ENCODE peak calls at places on chromosomes 6 and 20, in five cellular contexts. V is GM23338, P is heart left ventricle, Z is HCT116, U is testis. L is an unnamed sample.

GRCh38 chr20:35629432-35630145 is 14.0 kb downstream of the SPAG4 start:
- DNase-seq in V (no peak), P (no peak), Z (no peak), U (no peak), L (no peak)

GRCh38 chr6:144232434-144233223 is 52.5 kb upstream of the UTRN start:
- DNase-seq in V (no peak), P (no peak), Z (no peak), U (no peak), L (no peak)

GRCh38 chr6:137193256-137194070 is 20.0 kb upstream of the IL22RA2 start:
- DNase-seq in V (no peak), P (no peak), Z (no peak), U (no peak), L (no peak)

GRCh38 chr6:162964703-162965140 is 236.9 kb downstream of the PACRG start:
- DNase-seq in V (no peak), P (peak; percentile 42), Z (peak; percentile 76), U (peak; percentile 49), L (peak; percentile 36)

GRCh38 chr6:37696220-37696840 is 1.4 kb downstream of the MDGA1 start:
- DNase-seq in V (peak; percentile 56), P (peak; percentile 19), Z (no peak), U (peak; percentile 38), L (peak; percentile 18)

GRCh38 chr6:138198430-138199091 is 19.7 kb downstream of the PBOV1 start:
- DNase-seq in V (peak; percentile 51), P (no peak), Z (no peak), U (no peak), L (no peak)

GRCh38 chr6:23308166-23308565 is 738.8 kb downstream of the HDGFL1 start:
- DNase-seq in V (no peak), P (no peak), Z (no peak), U (no peak), L (no peak)

GRCh38 chr6:1589208-1589607 is 20.5 kb upstream of the FOXC1 start:
- DNase-seq in V (no peak), P (no peak), Z (no peak), U (no peak), L (no peak)

GRCh38 chr6:166498661-166499349 is 87.7 kb downstream of the RAMACL start:
- DNase-seq in V (no peak), P (no peak), Z (no peak), U (no peak), L (no peak)

GRCh38 chr20:48822879-48823385 is 4.9 kb downstream of the PREX1 start:
- DNase-seq in V (no peak), P (no peak), Z (no peak), U (no peak), L (no peak)

GRCh38 chr6:63740709-63741108 is 105.1 kb downstream of the PHF3 start:
- DNase-seq in V (no peak), P (no peak), Z (peak; percentile 65), U (no peak), L (peak; percentile 57)

GRCh38 chr6:107822154-107823046 is 1.7 kb downstream of the SCML4 start:
- DNase-seq in V (no peak), P (no peak), Z (no peak), U (no peak), L (no peak)

GRCh38 chr20:38109657-38110524 is 55.2 kb downstream of the TGM2 start:
- DNase-seq in V (no peak), P (peak; percentile 86), Z (no peak), U (no peak), L (peak; percentile 98)

GRCh38 chr6:15429146-15430110 is 183.6 kb downstream of the JARID2 start:
- DNase-seq in V (no peak), P (no peak), Z (no peak), U (no peak), L (no peak)

GRCh38 chr6:94478178-94479140 is 1059.1 kb upstream of the EPHA7 start:
- DNase-seq in V (no peak), P (no peak), Z (no peak), U (no peak), L (no peak)

GRCh38 chr20:1191289-1191688 is 6.5 kb upstream of the TMEM74B start:
- DNase-seq in V (no peak), P (no peak), Z (no peak), U (no peak), L (no peak)

GRCh38 chr20:3311623-3312022 is 72.6 kb upstream of the SLC4A11 start:
- DNase-seq in V (no peak), P (no peak), Z (no peak), U (no peak), L (no peak)

GRCh38 chr6:110708295-110708965 is 106.8 kb downstream of the CDK19 start:
- DNase-seq in V (peak; percentile 45), P (no peak), Z (no peak), U (no peak), L (no peak)

GRCh38 chr20:53023717-53024116 is 51.6 kb downstream of the TSHZ2 start:
- DNase-seq in V (no peak), P (no peak), Z (no peak), U (no peak), L (no peak)

GRCh38 chr20:57613481-57613921 is 6.7 kb downstream of the ZBP1 start:
- DNase-seq in V (no peak), P (peak; percentile 2), Z (no peak), U (no peak), L (no peak)

GRCh38 chr20:61332016-61332975 is 80.2 kb downstream of the CDH4 start:
- DNase-seq in V (no peak), P (no peak), Z (no peak), U (no peak), L (no peak)

GRCh38 chr6:143747347-143747842 is 69.6 kb downstream of the PHACTR2 start:
- DNase-seq in V (peak; percentile 33), P (no peak), Z (no peak), U (peak; percentile 79), L (no peak)

GRCh38 chr6:30951907-30952469 is 11.2 kb downstream of the MUCL3 start:
- DNase-seq in V (no peak), P (no peak), Z (no peak), U (no peak), L (no peak)

GRCh38 chr6:30954631-30955366 is 14.0 kb downstream of the MUCL3 start:
- DNase-seq in V (no peak), P (no peak), Z (no peak), U (no peak), L (no peak)

GRCh38 chr6:30957716-30958115 is 16.9 kb downstream of the MUCL3 start:
- DNase-seq in V (no peak), P (no peak), Z (no peak), U (no peak), L (no peak)

GRCh38 chr6:30960907-30961673 is 20.3 kb downstream of the MUCL3 start:
- DNase-seq in V (no peak), P (no peak), Z (no peak), U (no peak), L (no peak)

GRCh38 chr6:30955367-30956042 is 14.7 kb downstream of the MUCL3 start:
- DNase-seq in V (peak; percentile 85), P (peak; percentile 60), Z (no peak), U (peak; percentile 61), L (peak; percentile 23)
- H3K27ac ChIP-seq in V (no peak overlapping the region), P (peak overlapping the region; percentile 39), Z (no peak overlapping the region), U (peak overlapping the region; percentile 15), L (peak overlapping the region; percentile 30)

DNA sequence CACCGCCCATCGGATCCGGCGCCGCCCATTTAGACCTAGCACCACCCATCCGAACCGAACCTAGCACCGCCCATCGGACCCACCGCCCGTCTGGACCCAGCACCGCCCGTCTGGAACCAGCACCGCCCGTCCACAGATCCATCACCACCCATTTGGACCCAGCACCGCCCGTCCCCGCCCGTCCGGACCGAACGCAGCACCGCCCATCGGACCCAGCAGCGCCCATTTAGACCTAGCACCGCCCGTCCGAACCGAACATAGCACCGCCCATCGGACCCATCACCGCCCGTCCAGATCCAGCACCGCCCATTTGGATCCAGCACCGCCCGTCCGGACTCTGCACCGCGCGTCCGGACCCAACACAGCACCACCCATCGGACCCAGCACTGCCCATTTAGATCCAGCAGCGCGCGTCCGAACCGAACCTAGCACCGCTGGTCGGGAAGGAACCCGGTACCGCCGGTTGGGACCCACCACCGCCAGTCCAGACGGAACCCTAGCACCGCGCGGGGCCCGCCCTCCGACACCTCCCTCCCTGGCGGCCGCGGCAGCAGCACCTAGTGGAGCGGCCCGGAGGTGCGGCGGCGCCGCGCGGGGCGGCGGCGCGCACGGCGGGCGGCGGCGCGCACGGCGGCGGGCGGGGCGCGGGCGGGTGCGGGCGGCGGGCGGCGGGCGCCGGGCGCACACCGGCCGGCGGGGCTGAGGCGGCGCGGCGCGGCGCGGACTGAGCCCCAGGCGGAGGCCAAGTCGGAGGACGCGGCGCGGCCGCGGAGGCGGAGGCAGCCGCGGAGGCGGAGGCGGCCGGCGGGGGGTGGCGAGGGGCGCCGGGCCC is at the start of gene AFDN:
- DNase-seq in V (peak; percentile 78), P (peak; percentile 78), Z (no peak), U (peak; percentile 86), L (peak; percentile 73)
- TF ChIP-seq CTCF in V (peak; percentile 41), P (peak; percentile 53), Z (no peak), U (peak; percentile 63), L (peak; percentile 37)

GRCh38 chr6:158808442-158808833 is 10.7 kb downstream of the EZR start:
- DNase-seq in V (no peak), P (no peak), Z (no peak), U (no peak), L (no peak)

GRCh38 chr6:158808918-158809678 is 10.1 kb downstream of the EZR start:
- DNase-seq in V (no peak), P (no peak), Z (no peak), U (no peak), L (no peak)

GRCh38 chr6:158803733-158804143 is 15.4 kb downstream of the EZR start:
- DNase-seq in V (peak; percentile 43), P (no peak), Z (no peak), U (no peak), L (no peak)

GRCh38 chr6:158807515-158808441 is 11.4 kb downstream of the EZR start:
- DNase-seq in V (peak; percentile 44), P (no peak), Z (no peak), U (no peak), L (no peak)

DNA sequence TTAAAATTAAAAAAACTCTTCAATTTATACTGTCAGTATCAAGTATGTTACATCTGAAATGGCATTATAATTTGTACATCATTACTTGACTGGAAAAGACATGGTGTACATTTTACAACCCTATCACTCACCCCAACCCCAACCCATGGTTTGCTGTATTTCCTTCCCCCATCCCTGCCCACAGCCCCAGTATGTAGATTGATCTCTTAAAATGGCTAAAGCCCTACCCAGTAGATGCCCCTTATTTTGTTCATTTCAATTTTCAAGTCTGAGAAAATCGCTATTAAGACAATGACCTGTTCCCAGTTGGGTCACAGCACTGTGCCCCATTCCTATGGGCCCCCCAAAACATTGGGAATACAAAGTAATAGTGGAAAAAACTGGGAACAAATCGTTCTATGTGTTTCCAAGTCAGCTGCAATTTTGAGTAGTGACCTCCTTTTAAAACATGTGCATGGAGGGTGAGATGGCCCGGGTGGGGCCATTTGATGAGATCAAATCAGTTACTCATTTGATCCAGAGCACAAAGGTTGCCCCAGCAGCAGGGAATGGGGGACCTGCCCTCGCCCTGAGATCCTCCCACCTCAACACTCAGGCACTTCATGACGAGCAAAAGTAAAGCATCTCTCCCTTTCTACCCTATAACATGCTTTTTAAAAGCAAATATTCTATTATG is 13.3 kb downstream of the EZR start:
- DNase-seq in V (no peak), P (no peak), Z (no peak), U (no peak), L (no peak)
- H3K27ac ChIP-seq in V (peak overlapping the region; percentile 60), P (no peak overlapping the region), Z (peak overlapping the region; percentile 92), U (no peak overlapping the region), L (no peak overlapping the region)

DNA sequence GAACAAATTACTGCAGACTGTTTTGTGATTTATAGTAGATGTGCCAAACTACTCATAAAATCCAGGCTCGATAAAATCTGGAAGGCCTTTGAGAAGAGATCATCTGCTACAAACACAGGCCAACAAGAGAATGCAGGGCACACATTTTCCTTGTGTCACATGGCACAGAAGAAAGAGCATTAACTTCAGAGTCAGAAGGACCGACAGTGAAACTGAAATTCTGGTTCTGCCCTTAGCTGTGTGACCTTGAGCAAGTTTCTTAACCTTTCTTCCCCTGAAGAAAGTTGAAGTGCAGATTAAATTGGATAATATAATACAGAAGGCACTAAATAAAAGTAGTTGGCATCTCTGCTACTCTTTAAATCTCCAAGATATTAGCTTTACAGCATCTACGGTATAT is 338.4 kb upstream of the IRAK1BP1 start:
- DNase-seq in V (no peak), P (no peak), Z (no peak), U (no peak), L (no peak)
- TF ChIP-seq CTCF in V (no peak), P (no peak), Z (no peak), U (no peak), L (no peak)